ENCODE peak calls at places on chromosome 7, in ten cellular contexts. U, I, X, Q, H, A, N, S, K and Y are unnamed samples.

GRCh38 chr7:19617921-19618320 is 90.9 kb downstream of the POLR1F start:
- DNase-seq in U (no peak), I (no peak), X (no peak), Q (no peak), H (no peak), A (no peak), N (no peak), S (no peak), K (no peak), Y (no peak)

GRCh38 chr7:101916876-101917275 is 99.5 kb downstream of the CUX1 start:
- DNase-seq in U (no peak), I (no peak), X (no peak), Q (no peak), H (no peak), A (no peak), N (no peak), S (no peak), K (no peak), Y (no peak)

GRCh38 chr7:124996778-124997177 is 67.2 kb upstream of the POT1 start:
- DNase-seq in U (no peak), I (no peak), X (no peak), Q (no peak), H (no peak), A (no peak), N (peak; percentile 45), S (no peak), K (no peak), Y (no peak)

GRCh38 chr7:92645531-92646061 is 55.4 kb upstream of the FAM133B start:
- DNase-seq in U (peak; percentile 69), I (peak; percentile 78), X (no peak), Q (no peak), H (no peak), A (no peak), N (peak; percentile 91), S (no peak), K (no peak), Y (no peak)

GRCh38 chr7:91098566-91098965 is 165.7 kb upstream of the FZD1 start:
- DNase-seq in U (no peak), I (no peak), X (no peak), Q (no peak), H (no peak), A (no peak), N (no peak), S (no peak), K (no peak), Y (no peak)

GRCh38 chr7:84337386-84337785 is 142.8 kb upstream of the SEMA3A start:
- DNase-seq in U (no peak), I (peak; percentile 8), X (no peak), Q (no peak), H (no peak), A (no peak), N (no peak), S (no peak), K (no peak), Y (no peak)

GRCh38 chr7:7789551-7789988 is 71.2 kb upstream of the RPA3 start:
- DNase-seq in U (no peak), I (no peak), X (no peak), Q (no peak), H (no peak), A (no peak), N (no peak), S (no peak), K (no peak), Y (no peak)

GRCh38 chr7:124152859-124153692 is 120.2 kb upstream of the TMEM229A start:
- DNase-seq in U (no peak), I (peak; percentile 53), X (no peak), Q (no peak), H (no peak), A (no peak), N (peak; percentile 46), S (no peak), K (no peak), Y (no peak)

GRCh38 chr7:124072603-124073324 is 39.9 kb upstream of the TMEM229A start:
- DNase-seq in U (no peak), I (peak; percentile 84), X (peak; percentile 4), Q (no peak), H (no peak), A (no peak), N (peak; percentile 33), S (no peak), K (no peak), Y (no peak)

GRCh38 chr7:82051641-82052040 is 281.8 kb upstream of the HGF start:
- DNase-seq in U (no peak), I (no peak), X (no peak), Q (no peak), H (no peak), A (no peak), N (peak; percentile 56), S (no peak), K (no peak), Y (no peak)

GRCh38 chr7:64889686-64890162 is 13.3 kb upstream of the ZNF273 start:
- DNase-seq in U (no peak), I (no peak), X (no peak), Q (no peak), H (no peak), A (no peak), N (no peak), S (no peak), K (no peak), Y (no peak)

GRCh38 chr7:66110861-66111260 is 3.8 kb upstream of the CRCP start:
- DNase-seq in U (no peak), I (peak; percentile 98), X (no peak), Q (no peak), H (no peak), A (no peak), N (peak; percentile 68), S (no peak), K (no peak), Y (no peak)

GRCh38 chr7:30658471-30659074 is 23.7 kb downstream of the CRHR2 start:
- DNase-seq in U (no peak), I (no peak), X (no peak), Q (no peak), H (no peak), A (no peak), N (no peak), S (no peak), K (no peak), Y (no peak)

GRCh38 chr7:159084069-159084801 is 60.4 kb downstream of the VIPR2 start:
- DNase-seq in U (no peak), I (no peak), X (no peak), Q (no peak), H (no peak), A (no peak), N (no peak), S (no peak), K (no peak), Y (peak; percentile 27)

GRCh38 chr7:30519122-30519521 is 14.5 kb upstream of the GGCT start:
- DNase-seq in U (no peak), I (no peak), X (no peak), Q (no peak), H (no peak), A (no peak), N (no peak), S (no peak), K (no peak), Y (no peak)

GRCh38 chr7:29488977-29489376 is 74.7 kb upstream of the PRR15 start:
- DNase-seq in U (no peak), I (peak; percentile 69), X (no peak), Q (no peak), H (no peak), A (no peak), N (peak; percentile 18), S (no peak), K (no peak), Y (no peak)

GRCh38 chr7:2941201-2941859 is 97.2 kb upstream of the GNA12 start:
- DNase-seq in U (peak; percentile 2), I (no peak), X (no peak), Q (no peak), H (no peak), A (no peak), N (no peak), S (no peak), K (no peak), Y (no peak)

GRCh38 chr7:43905209-43905946 is 1.0 kb downstream of the URGCP start:
- DNase-seq in U (no peak), I (peak; percentile 24), X (no peak), Q (no peak), H (no peak), A (no peak), N (peak; percentile 63), S (no peak), K (no peak), Y (no peak)

GRCh38 chr7:141198191-141198958 is 124.5 kb downstream of the TMEM178B start:
- DNase-seq in U (no peak), I (peak; percentile 11), X (no peak), Q (no peak), H (no peak), A (no peak), N (no peak), S (no peak), K (no peak), Y (no peak)

GRCh38 chr7:128791968-128792319 is at the start of gene CCDC136:
- DNase-seq in U (no peak), I (no peak), X (no peak), Q (no peak), H (no peak), A (no peak), N (no peak), S (no peak), K (no peak), Y (no peak)

GRCh38 chr7:117470777-117471176 is 9.0 kb upstream of the CFTR start:
- DNase-seq in U (no peak), I (no peak), X (no peak), Q (no peak), H (no peak), A (no peak), N (no peak), S (no peak), K (peak; percentile 52), Y (no peak)

GRCh38 chr7:50801907-50802306 is 19.2 kb upstream of the GRB10 start:
- DNase-seq in U (no peak), I (no peak), X (no peak), Q (no peak), H (no peak), A (no peak), N (peak; percentile 43), S (no peak), K (no peak), Y (no peak)

GRCh38 chr7:131532570-131533091 is 23.8 kb downstream of the PODXL start:
- DNase-seq in U (no peak), I (no peak), X (no peak), Q (no peak), H (no peak), A (no peak), N (no peak), S (no peak), K (no peak), Y (no peak)

GRCh38 chr7:71733108-71733870 is 601.3 kb downstream of the GALNT17 start:
- DNase-seq in U (peak; percentile 87), I (peak; percentile 63), X (peak; percentile 18), Q (peak; percentile 45), H (peak; percentile 49), A (peak; percentile 6), N (peak; percentile 63), S (peak; percentile 50), K (peak; percentile 62), Y (peak; percentile 69)

GRCh38 chr7:50717186-50717585 is 65.5 kb downstream of the GRB10 start:
- DNase-seq in U (no peak), I (no peak), X (no peak), Q (no peak), H (no peak), A (no peak), N (no peak), S (no peak), K (no peak), Y (no peak)

GRCh38 chr7:85685901-85686300 is 499.0 kb upstream of the SEMA3D start:
- DNase-seq in U (no peak), I (no peak), X (no peak), Q (no peak), H (no peak), A (no peak), N (no peak), S (no peak), K (no peak), Y (no peak)

GRCh38 chr7:132030883-132031282 is 474.5 kb upstream of the PODXL start:
- DNase-seq in U (no peak), I (no peak), X (no peak), Q (no peak), H (no peak), A (no peak), N (no peak), S (no peak), K (no peak), Y (no peak)

GRCh38 chr7:69246758-69247157 is 351.5 kb upstream of the AUTS2 start:
- DNase-seq in U (no peak), I (peak; percentile 26), X (no peak), Q (no peak), H (no peak), A (peak; percentile 10), N (no peak), S (no peak), K (no peak), Y (no peak)